ENCODE peak calls at places on chromosomes 7 and 10, in four cellular contexts. F is heart right ventricle, H is lower lobe of right lung, C is dorsolateral prefrontal cortex. D is an unnamed sample.

GRCh38 chr10:48390933-48391845 is 84.7 kb downstream of the MAPK8 start:
- DNase-seq in F (no peak), H (no peak), C (no peak), D (peak; percentile 66)

GRCh38 chr7:29308424-29308823 is 113.8 kb downstream of the CHN2 start:
- DNase-seq in F (no peak), H (no peak), C (no peak), D (no peak)

GRCh38 chr7:44100458-44101303 is 3.5 kb upstream of the AEBP1 start:
- DNase-seq in F (no peak), H (no peak), C (no peak), D (peak; percentile 89)

GRCh38 chr7:142612264-142612881 is 136.9 kb upstream of the PRSS1 start:
- DNase-seq in F (no peak), H (no peak), C (no peak), D (peak; percentile 68)

GRCh38 chr7:25549315-25549933 is 321.1 kb upstream of the NPVF start:
- DNase-seq in F (no peak), H (no peak), C (no peak), D (no peak)

GRCh38 chr7:38312776-38313175 is 39.3 kb upstream of the TARP start:
- DNase-seq in F (no peak), H (no peak), C (no peak), D (no peak)

GRCh38 chr7:41710838-41711237 is 7.9 kb upstream of the INHBA start:
- DNase-seq in F (no peak), H (no peak), C (no peak), D (no peak)

GRCh38 chr7:80851896-80852476 is 66.9 kb downstream of the SEMA3C start:
- DNase-seq in F (no peak), H (no peak), C (no peak), D (peak; percentile 72)

GRCh38 chr10:132970641-132971438 is 28.5 kb upstream of the CFAP46 start:
- DNase-seq in F (no peak), H (no peak), C (no peak), D (no peak)

GRCh38 chr7:74657692-74658170 is at the start of gene GTF2I:
- DNase-seq in F (no peak), H (no peak), C (no peak), D (no peak)

GRCh38 chr10:78065616-78066410 is 32.1 kb downstream of the RPS24 start:
- DNase-seq in F (no peak), H (no peak), C (no peak), D (no peak)

GRCh38 chr10:45008524-45009161 is 7.9 kb downstream of the ZNF22 start:
- DNase-seq in F (peak; percentile 47), H (no peak), C (no peak), D (peak; percentile 89)

GRCh38 chr7:53811555-53812079 is 730.6 kb upstream of the VSTM2A start:
- DNase-seq in F (no peak), H (no peak), C (no peak), D (no peak)

GRCh38 chr7:107788662-107789061 is 14.4 kb downstream of the SLC26A3 start:
- DNase-seq in F (no peak), H (no peak), C (no peak), D (no peak)

GRCh38 chr7:157474685-157475084 is 137.9 kb downstream of the DNAJB6 start:
- DNase-seq in F (no peak), H (peak; percentile 47), C (no peak), D (no peak)

GRCh38 chr10:80622153-80622552 is 84.5 kb downstream of the SH2D4B start:
- DNase-seq in F (no peak), H (no peak), C (no peak), D (no peak)

GRCh38 chr7:40700653-40701475 is 566.1 kb downstream of the SUGCT start:
- DNase-seq in F (no peak), H (no peak), C (no peak), D (peak; percentile 29)

GRCh38 chr7:48126037-48126436 is 37.0 kb downstream of the UPP1 start:
- DNase-seq in F (no peak), H (no peak), C (no peak), D (no peak)

GRCh38 chr7:48537561-48537960 is 366.3 kb downstream of the ABCA13 start:
- DNase-seq in F (no peak), H (no peak), C (no peak), D (no peak)

GRCh38 chr10:69483988-69484387 is 32.7 kb downstream of the TSPAN15 start:
- DNase-seq in F (no peak), H (no peak), C (no peak), D (no peak)

GRCh38 chr10:17003151-17003550 is 126.5 kb downstream of the CUBN start:
- DNase-seq in F (no peak), H (no peak), C (no peak), D (peak; percentile 95)

GRCh38 chr7:155377837-155378579 is 79.9 kb upstream of the EN2 start:
- DNase-seq in F (no peak), H (no peak), C (no peak), D (peak; percentile 11)

GRCh38 chr7:156777364-156778069 is 115.5 kb downstream of the LMBR1 start:
- DNase-seq in F (no peak), H (no peak), C (no peak), D (peak; percentile 14)

GRCh38 chr10:22246680-22247391 is 29.0 kb upstream of the EBLN1 start:
- DNase-seq in F (no peak), H (no peak), C (no peak), D (peak; percentile 80)

GRCh38 chr10:18290651-18291313 is 150.6 kb downstream of the CACNB2 start:
- DNase-seq in F (no peak), H (no peak), C (no peak), D (no peak)

GRCh38 chr10:5464521-5464920 is 34.8 kb downstream of the CALML5 start:
- DNase-seq in F (no peak), H (no peak), C (no peak), D (no peak)

GRCh38 chr7:115782716-115783460 is 247.7 kb downstream of the TFEC start:
- DNase-seq in F (no peak), H (no peak), C (peak; percentile 43), D (peak; percentile 26)

GRCh38 chr7:135285547-135285946 is 51.9 kb downstream of the STRA8 start:
- DNase-seq in F (no peak), H (no peak), C (no peak), D (no peak)

DNA sequence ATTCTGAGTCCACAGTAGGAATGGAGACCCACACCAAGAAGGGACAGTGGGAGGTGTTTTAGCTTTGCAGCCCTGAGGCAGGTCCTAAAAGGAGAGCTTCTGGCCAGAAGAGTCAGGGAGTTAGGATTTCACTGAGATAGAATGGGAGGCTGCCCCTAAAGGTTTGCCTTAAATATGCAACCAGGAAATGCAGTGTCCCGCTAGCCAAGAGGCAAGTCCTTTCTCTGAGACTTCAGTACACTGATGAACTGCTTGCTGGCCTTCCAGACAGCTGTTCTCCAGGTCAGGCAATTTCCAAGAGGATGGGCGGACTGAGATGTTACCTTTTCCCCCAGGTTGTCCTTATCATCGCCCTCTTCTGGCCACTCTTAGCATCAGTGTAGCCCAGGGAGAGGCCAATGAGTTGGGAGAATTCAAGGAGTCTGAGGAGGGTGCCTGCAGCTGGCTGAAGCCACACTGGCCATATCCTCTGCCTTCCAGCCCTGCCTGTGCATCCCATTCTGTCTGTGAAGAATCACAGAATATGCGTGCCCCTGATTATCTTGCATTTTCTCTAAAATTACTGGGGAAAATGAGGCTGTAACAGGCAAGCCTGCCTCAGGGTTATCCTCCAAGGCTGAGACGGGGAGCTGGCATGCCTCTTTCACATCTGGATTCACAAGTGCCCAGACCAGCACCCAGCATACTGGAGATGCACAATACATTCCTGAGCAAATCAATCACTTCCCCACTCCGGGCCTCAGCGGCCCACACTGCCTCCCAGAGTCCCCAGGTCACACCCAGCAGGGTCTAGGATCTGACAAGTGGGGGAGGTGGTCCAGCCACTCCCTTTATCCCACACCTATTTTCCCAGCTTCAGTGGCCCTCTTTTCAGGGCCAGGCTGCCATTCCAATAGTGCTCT is 2.4 kb downstream of the TLL2 start:
- DNase-seq in F (peak; percentile 23), H (no peak), C (no peak), D (peak; percentile 26)
- TF ChIP-seq CTCF in F (peak; percentile 59), H (peak; percentile 53), C (peak; percentile 52), D (peak; percentile 64)

GRCh38 chr10:88127266-88127665 is 263.8 kb downstream of the PTEN start:
- DNase-seq in F (no peak), H (no peak), C (no peak), D (no peak)

GRCh38 chr10:88130912-88131311 is 267.5 kb downstream of the PTEN start:
- DNase-seq in F (no peak), H (no peak), C (no peak), D (no peak)

GRCh38 chr10:88129013-88129412 is 265.6 kb downstream of the PTEN start:
- DNase-seq in F (no peak), H (no peak), C (no peak), D (no peak)

GRCh38 chr10:88127766-88128165 is 264.3 kb downstream of the PTEN start:
- DNase-seq in F (no peak), H (no peak), C (no peak), D (no peak)

GRCh38 chr10:88131561-88132139 is 268.2 kb downstream of the PTEN start:
- DNase-seq in F (peak; percentile 34), H (peak; percentile 68), C (no peak), D (peak; percentile 35)
- TF ChIP-seq CTCF in F (no peak), H (no peak), C (no peak), D (no peak)

DNA sequence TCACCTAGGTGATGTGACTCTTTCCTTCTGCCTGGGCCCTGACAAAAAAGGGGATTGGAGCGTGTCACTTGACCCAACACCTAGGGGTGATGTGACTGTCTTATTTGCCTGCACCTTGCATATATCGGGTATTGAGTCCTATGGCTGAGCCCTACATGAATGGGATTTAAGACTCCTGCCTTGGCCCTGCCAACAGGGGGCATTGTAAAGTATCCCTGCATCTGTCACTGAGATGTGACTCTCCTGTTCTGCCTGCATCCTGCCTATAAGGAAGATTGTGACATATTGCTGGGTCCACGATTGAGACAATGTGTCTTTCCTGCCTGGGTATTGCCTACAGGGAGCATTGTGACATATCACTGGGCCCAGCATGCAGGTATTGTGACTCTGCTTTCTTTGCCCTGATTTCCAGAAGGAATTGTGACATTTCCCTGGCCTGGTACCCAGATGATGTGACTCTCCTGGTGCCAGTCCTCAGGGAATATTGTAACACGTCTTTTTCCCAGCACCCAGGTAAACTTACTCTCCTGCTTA is 14.2 kb upstream of the ZNF107 start:
- DNase-seq in F (no peak), H (no peak), C (no peak), D (no peak)
- TF ChIP-seq CTCF in F (no peak), H (no peak), C (no peak), D (no peak)

DNA sequence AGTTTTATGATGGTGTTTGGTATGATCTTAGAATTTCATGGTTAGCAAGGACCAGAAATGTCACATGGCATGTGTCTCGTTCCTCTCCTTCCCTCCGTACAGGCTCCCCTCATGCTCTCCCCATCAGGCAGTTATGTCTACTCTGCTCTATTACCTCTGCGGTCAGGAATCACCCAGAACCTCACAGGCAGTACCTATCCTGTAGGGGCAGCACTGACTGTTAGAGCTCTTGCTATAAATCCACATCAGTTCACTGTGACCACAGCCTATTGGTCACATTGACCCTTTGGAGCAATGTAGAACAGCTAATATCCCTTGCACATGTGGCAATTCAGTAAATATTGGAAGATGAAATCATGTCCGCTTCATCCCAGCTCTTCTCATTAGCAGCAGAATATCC is 151.8 kb downstream of the WNT2 start:
- DNase-seq in F (no peak), H (no peak), C (no peak), D (no peak)
- TF ChIP-seq CTCF in F (no peak), H (no peak), C (no peak), D (peak; percentile 8)

D was measured in astrocyte of the spinal cord.